ENCODE peak calls at places on chromosomes 6 and 20, in six cellular contexts. G, U, R, I, K and Z are unnamed samples. For H3K9me3, the result is how much of the 10 kb centered on the place peaks cover.

GRCh38 chr6:111573892-111574800 is 31.5 kb downstream of the TRAF3IP2 start:
- DNase-seq in G (no peak), U (no peak), R (no peak), I (no peak), K (peak), Z (peak)

GRCh38 chr6:150936021-150936555 is 70.6 kb downstream of the MTHFD1L start:
- DNase-seq in G (peak), U (no peak), R (no peak), I (no peak), K (no peak), Z (no peak)

GRCh38 chr6:133487174-133487573 is 246.0 kb downstream of the EYA4 start:
- DNase-seq in G (no peak), U (no peak), R (no peak), I (no peak), K (no peak), Z (no peak)

GRCh38 chr6:15364401-15365037 is 118.7 kb downstream of the JARID2 start:
- DNase-seq in G (no peak), U (no peak), R (no peak), I (no peak), K (no peak), Z (no peak)

GRCh38 chr20:62776692-62777527 is 19.4 kb upstream of the MRGBP start:
- DNase-seq in G (no peak), U (peak), R (no peak), I (no peak), K (no peak), Z (no peak)

GRCh38 chr6:98041072-98041471 is 758.1 kb upstream of the MMS22L start:
- DNase-seq in G (no peak), U (no peak), R (no peak), I (no peak), K (no peak), Z (no peak)

GRCh38 chr6:5898102-5898501 is 108.6 kb downstream of the NRN1 start:
- DNase-seq in G (peak), U (no peak), R (no peak), I (no peak), K (no peak), Z (no peak)

GRCh38 chr6:140636237-140636636 is 1261.8 kb upstream of the CITED2 start:
- DNase-seq in G (no peak), U (no peak), R (no peak), I (no peak), K (no peak), Z (no peak)

GRCh38 chr6:108350528-108350927 is 55.7 kb downstream of the AFG1L start:
- DNase-seq in G (no peak), U (no peak), R (no peak), I (no peak), K (no peak), Z (no peak)

GRCh38 chr6:27477318-27478013 is 4.6 kb upstream of the ZNF184 start:
- DNase-seq in G (no peak), U (no peak), R (no peak), I (no peak), K (no peak), Z (no peak)
- H3K27ac ChIP-seq in G (peak), U (no peak), R (no peak), I (no peak), K (peak), Z (no peak)

GRCh38 chr20:37453836-37454235 is 67.2 kb upstream of the NNAT start:
- DNase-seq in G (no peak), U (no peak), R (no peak), I (no peak), K (no peak), Z (no peak)
- H3K9me3 ChIP-seq in G (under half), U (half or more), R (under half), I (under half), K (under half), Z (under half)

GRCh38 chr6:44178424-44179071 is 19.9 kb downstream of the CAPN11 start:
- DNase-seq in G (no peak), U (no peak), R (no peak), I (peak), K (no peak), Z (no peak)
- H3K27ac ChIP-seq in G (no peak), U (no peak), R (peak), I (peak), K (no peak), Z (no peak)

GRCh38 chr20:93641-94040 is 6.2 kb downstream of the DEFB125 start:
- DNase-seq in G (no peak), U (no peak), R (no peak), I (no peak), K (no peak), Z (no peak)
- H3K9me3 ChIP-seq in G (under half), U (under half), R (under half), I (under half), K (under half), Z (under half)

DNA sequence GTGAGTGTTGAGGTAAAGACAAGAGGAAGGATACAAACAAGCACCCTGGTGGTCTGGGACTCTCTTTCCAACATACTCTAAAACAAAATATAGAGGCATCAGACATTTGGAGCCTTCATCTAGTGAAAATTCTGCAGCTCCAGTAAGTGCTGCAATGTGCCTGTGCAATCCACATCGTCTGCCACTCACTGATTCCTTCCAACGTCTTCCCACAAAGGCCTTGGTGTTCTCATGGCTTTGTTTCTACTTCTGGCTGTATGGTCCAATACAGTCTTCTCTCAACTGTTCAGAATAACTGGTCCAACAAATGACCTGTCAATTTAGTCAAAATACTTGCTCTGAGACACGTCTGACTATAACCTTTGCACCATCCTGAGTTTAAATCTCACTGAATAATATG is 125.8 kb downstream of the MAP7 start:
- DNase-seq in G (no peak), U (no peak), R (no peak), I (no peak), K (no peak), Z (no peak)
- H3K27ac ChIP-seq in G (no peak), U (no peak), R (no peak), I (no peak), K (no peak), Z (no peak)

DNA sequence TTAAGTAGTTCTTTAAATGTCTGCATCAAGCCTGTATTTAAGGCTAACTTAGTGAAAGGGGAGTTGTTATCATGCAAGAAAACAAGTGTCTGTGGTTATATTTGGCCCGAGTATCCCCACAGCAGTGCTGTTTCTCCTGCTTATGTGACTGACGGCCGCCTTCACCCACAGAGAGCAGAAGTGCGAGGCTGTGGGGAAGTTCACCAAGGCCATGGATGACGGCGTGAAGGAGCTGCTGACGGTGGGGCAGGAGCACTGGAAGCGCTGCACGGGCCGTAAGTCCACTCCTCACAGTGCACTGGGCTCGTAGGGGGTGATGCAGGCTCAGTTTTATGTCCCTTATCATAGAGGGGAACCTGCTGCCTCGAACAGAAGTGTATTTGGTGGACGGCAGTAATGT is 53.2 kb upstream of the SYNJ2 start:
- DNase-seq in G (no peak), U (peak), R (no peak), I (no peak), K (no peak), Z (no peak)
- H3K9me3 ChIP-seq in G (under half), U (under half), R (under half), I (under half), K (under half), Z (under half)

GRCh38 chr20:36745927-36746659 is at the start of gene NDRG3:
- DNase-seq in G (peak), U (peak), R (peak), I (peak), K (peak), Z (peak)
- H3K27ac ChIP-seq in G (peak), U (peak), R (peak), I (peak), K (peak), Z (peak)